ENCODE peak calls at places on chromosome 14, in four cellular contexts. One of them, this sample, is unnamed.

GRCh38 chr14:100267990-100268389 is 29.0 kb downstream of the YY1 start:
- DNase-seq in CD8-positive, alpha-beta T cell: no peak
- DNase-seq in heart left ventricle: no peak
- DNase-seq in CD8-positive, alpha-beta memory T cell: no peak
- DNase-seq in this sample: no peak

GRCh38 chr14:25463475-25463874 is 413.5 kb upstream of the STXBP6 start:
- DNase-seq in CD8-positive, alpha-beta T cell: no peak
- DNase-seq in heart left ventricle: no peak
- DNase-seq in CD8-positive, alpha-beta memory T cell: no peak
- DNase-seq in this sample: no peak

GRCh38 chr14:96627811-96628775 is 125.9 kb downstream of the PAPOLA start:
- DNase-seq in CD8-positive, alpha-beta T cell: no peak
- DNase-seq in heart left ventricle: no peak
- DNase-seq in CD8-positive, alpha-beta memory T cell: peak; percentile 6
- DNase-seq in this sample: no peak

GRCh38 chr14:23409475-23409874 is 1.4 kb upstream of the MYH6 start:
- DNase-seq in CD8-positive, alpha-beta T cell: no peak
- DNase-seq in heart left ventricle: peak; percentile 67
- DNase-seq in CD8-positive, alpha-beta memory T cell: no peak
- DNase-seq in this sample: no peak

GRCh38 chr14:70045715-70046535 is 142.8 kb downstream of the SLC8A3 start:
- DNase-seq in CD8-positive, alpha-beta T cell: no peak
- DNase-seq in heart left ventricle: no peak
- DNase-seq in CD8-positive, alpha-beta memory T cell: no peak
- DNase-seq in this sample: peak; percentile 85

GRCh38 chr14:61034416-61035100 is 53.5 kb downstream of the SLC38A6 start:
- DNase-seq in CD8-positive, alpha-beta T cell: no peak
- DNase-seq in heart left ventricle: no peak
- DNase-seq in CD8-positive, alpha-beta memory T cell: no peak
- DNase-seq in this sample: peak; percentile 6

GRCh38 chr14:24861083-24861630 is 188.8 kb downstream of the STXBP6 start:
- DNase-seq in CD8-positive, alpha-beta T cell: no peak
- DNase-seq in heart left ventricle: no peak
- DNase-seq in CD8-positive, alpha-beta memory T cell: no peak
- DNase-seq in this sample: peak; percentile 68

GRCh38 chr14:51382506-51382905 is 142.5 kb downstream of the TMX1 start:
- DNase-seq in CD8-positive, alpha-beta T cell: no peak
- DNase-seq in heart left ventricle: no peak
- DNase-seq in CD8-positive, alpha-beta memory T cell: no peak
- DNase-seq in this sample: no peak

GRCh38 chr14:29894030-29894429 is 33.6 kb downstream of the PRKD1 start:
- DNase-seq in CD8-positive, alpha-beta T cell: no peak
- DNase-seq in heart left ventricle: no peak
- DNase-seq in CD8-positive, alpha-beta memory T cell: no peak
- DNase-seq in this sample: no peak

GRCh38 chr14:94394594-94395305 is 6.3 kb upstream of the SERPINA1 start:
- DNase-seq in CD8-positive, alpha-beta T cell: no peak
- DNase-seq in heart left ventricle: no peak
- DNase-seq in CD8-positive, alpha-beta memory T cell: no peak
- DNase-seq in this sample: no peak

GRCh38 chr14:65239897-65240296 is 137.6 kb upstream of the MAX start:
- DNase-seq in CD8-positive, alpha-beta T cell: no peak
- DNase-seq in heart left ventricle: no peak
- DNase-seq in CD8-positive, alpha-beta memory T cell: no peak
- DNase-seq in this sample: no peak

GRCh38 chr14:33938131-33938949 is 12.5 kb downstream of the EGLN3 start:
- DNase-seq in CD8-positive, alpha-beta T cell: no peak
- DNase-seq in heart left ventricle: peak; percentile 88
- DNase-seq in CD8-positive, alpha-beta memory T cell: no peak
- DNase-seq in this sample: peak; percentile 89

DNA sequence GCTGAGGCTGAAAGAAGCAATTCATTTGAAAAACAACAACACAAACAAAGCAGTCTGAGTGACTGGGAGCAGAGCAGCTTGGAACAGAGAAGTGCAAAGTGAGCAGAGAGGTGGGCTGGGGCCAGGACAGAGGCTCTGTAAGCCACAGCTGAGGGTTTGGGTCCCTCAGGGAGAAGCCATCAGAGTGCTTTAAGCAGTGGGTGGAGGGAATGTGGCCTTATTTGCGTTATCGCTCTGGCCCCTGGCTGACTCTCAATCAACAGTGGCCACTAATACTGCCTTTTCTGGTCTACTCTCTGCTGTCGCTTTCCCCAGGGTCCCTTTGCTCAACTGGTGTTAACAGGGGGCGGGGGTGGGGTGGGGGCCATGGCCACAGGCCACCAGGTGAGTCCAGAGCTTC is 44.2 kb downstream of the IRF2BPL start:
- DNase-seq in CD8-positive, alpha-beta T cell: no peak
- DNase-seq in heart left ventricle: no peak
- DNase-seq in CD8-positive, alpha-beta memory T cell: no peak
- DNase-seq in this sample: no peak
- H3K4me1 ChIP-seq in CD8-positive, alpha-beta T cell: no peaks in the 10 kb centered on the region
- H3K4me1 ChIP-seq in heart left ventricle: no peaks in the 10 kb centered on the region
- H3K4me1 ChIP-seq in CD8-positive, alpha-beta memory T cell: no peaks in the 10 kb centered on the region
- H3K4me1 ChIP-seq in this sample: no peaks in the 10 kb centered on the region

GRCh38 chr14:92549096-92549852 is 35.7 kb downstream of the RIN3 start:
- DNase-seq in CD8-positive, alpha-beta T cell: no peak
- DNase-seq in heart left ventricle: no peak
- DNase-seq in CD8-positive, alpha-beta memory T cell: no peak
- DNase-seq in this sample: no peak
- H3K4me1 ChIP-seq in CD8-positive, alpha-beta T cell: peaks cover 45% of the 10 kb centered on the region
- H3K4me1 ChIP-seq in heart left ventricle: peaks cover 40% of the 10 kb centered on the region
- H3K4me1 ChIP-seq in CD8-positive, alpha-beta memory T cell: peaks cover 17% of the 10 kb centered on the region
- H3K4me1 ChIP-seq in this sample: peaks cover 8% of the 10 kb centered on the region

GRCh38 chr14:91926131-91926890 is 21.2 kb downstream of the FBLN5 start:
- DNase-seq in CD8-positive, alpha-beta T cell: no peak
- DNase-seq in heart left ventricle: no peak
- DNase-seq in CD8-positive, alpha-beta memory T cell: no peak
- DNase-seq in this sample: no peak

GRCh38 chr14:91927800-91928199 is 19.7 kb downstream of the FBLN5 start:
- DNase-seq in CD8-positive, alpha-beta T cell: no peak
- DNase-seq in heart left ventricle: no peak
- DNase-seq in CD8-positive, alpha-beta memory T cell: no peak
- DNase-seq in this sample: no peak

GRCh38 chr14:91924871-91925726 is 22.4 kb downstream of the FBLN5 start:
- DNase-seq in CD8-positive, alpha-beta T cell: no peak
- DNase-seq in heart left ventricle: peak; percentile 68
- DNase-seq in CD8-positive, alpha-beta memory T cell: no peak
- DNase-seq in this sample: no peak

GRCh38 chr14:91925727-91926121 is 21.8 kb downstream of the FBLN5 start:
- DNase-seq in CD8-positive, alpha-beta T cell: no peak
- DNase-seq in heart left ventricle: no peak
- DNase-seq in CD8-positive, alpha-beta memory T cell: no peak
- DNase-seq in this sample: no peak

DNA sequence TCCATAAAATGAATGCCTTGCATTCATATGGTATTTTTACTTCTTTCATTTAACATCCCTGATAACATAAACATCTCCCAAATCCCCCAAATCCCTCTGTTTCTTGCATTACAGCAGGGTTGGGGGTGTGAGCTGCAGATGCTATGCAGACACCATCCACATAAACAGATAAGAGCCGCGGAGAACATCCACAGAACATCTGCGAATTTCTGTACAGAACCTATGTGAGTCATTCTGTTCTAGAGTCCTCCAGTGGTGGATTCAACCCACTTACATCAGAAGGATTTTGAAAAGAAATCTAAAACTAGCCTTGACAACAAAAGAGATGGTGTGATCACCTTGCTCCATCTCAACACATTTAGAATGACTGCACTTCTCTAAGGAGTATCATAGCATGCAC is 20.3 kb downstream of the FBLN5 start:
- DNase-seq in CD8-positive, alpha-beta T cell: no peak
- DNase-seq in heart left ventricle: no peak
- DNase-seq in CD8-positive, alpha-beta memory T cell: no peak
- DNase-seq in this sample: no peak
- H3K4me1 ChIP-seq in CD8-positive, alpha-beta T cell: no peaks in the 10 kb centered on the region
- H3K4me1 ChIP-seq in heart left ventricle: peaks cover 47% of the 10 kb centered on the region
- H3K4me1 ChIP-seq in CD8-positive, alpha-beta memory T cell: no peaks in the 10 kb centered on the region
- H3K4me1 ChIP-seq in this sample: no peaks in the 10 kb centered on the region

GRCh38 chr14:56120091-56120632 is 2.0 kb downstream of the PELI2 start:
- DNase-seq in CD8-positive, alpha-beta T cell: no peak
- DNase-seq in heart left ventricle: no peak
- DNase-seq in CD8-positive, alpha-beta memory T cell: no peak
- DNase-seq in this sample: peak; percentile 51
- H3K4me1 ChIP-seq in CD8-positive, alpha-beta T cell: peaks cover 34% of the 10 kb centered on the region
- H3K4me1 ChIP-seq in heart left ventricle: peaks cover 15% of the 10 kb centered on the region
- H3K4me1 ChIP-seq in CD8-positive, alpha-beta memory T cell: peaks cover 31% of the 10 kb centered on the region
- H3K4me1 ChIP-seq in this sample: peaks cover 71% of the 10 kb centered on the region

DNA sequence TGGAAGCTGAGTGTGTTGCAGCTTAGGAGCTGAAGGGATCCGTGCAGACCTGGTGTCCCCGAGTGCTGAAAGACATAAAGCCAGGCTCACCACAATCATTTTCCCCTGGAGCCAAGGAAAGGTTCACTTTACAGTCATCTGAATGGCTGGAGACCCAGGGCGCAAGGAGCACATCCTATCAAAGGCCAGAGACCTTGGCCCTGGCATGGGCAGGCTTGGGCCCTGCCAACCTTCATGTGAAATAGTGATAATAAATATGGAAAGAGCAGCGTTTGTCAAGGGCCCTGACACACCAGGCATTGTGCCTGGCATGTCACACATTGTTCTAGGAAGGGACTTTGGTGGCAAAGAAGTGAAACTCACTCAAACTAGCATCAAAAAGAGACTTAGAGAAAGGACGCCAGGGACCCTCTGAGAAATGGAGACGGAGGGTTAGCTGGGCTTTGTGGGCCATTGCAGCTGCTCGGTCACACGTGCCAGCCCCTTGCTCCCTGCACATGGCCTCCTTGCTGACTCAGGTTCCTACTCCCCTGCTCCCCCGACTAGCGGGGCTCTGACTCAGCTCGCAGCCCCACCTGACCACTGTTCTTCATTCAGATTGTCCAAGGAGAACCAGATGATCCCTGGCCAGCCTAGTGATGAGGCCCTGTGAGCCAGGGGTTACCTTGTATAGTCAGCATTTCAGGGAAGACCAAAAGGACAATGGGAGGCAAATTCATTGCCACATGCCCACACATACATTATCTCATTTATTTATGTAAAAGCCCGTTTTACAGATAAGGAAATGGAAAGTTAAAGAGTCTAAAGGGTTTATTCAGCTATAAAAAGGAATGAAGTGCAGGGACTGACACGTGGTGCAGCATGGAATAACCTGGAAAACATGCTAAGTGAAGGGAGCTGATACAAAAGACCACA is 103.6 kb downstream of the LGMN start:
- DNase-seq in CD8-positive, alpha-beta T cell: no peak
- DNase-seq in heart left ventricle: no peak
- DNase-seq in CD8-positive, alpha-beta memory T cell: no peak
- DNase-seq in this sample: no peak
- H3K4me1 ChIP-seq in CD8-positive, alpha-beta T cell: peaks cover 46% of the 10 kb centered on the region
- H3K4me1 ChIP-seq in heart left ventricle: peaks cover 19% of the 10 kb centered on the region
- H3K4me1 ChIP-seq in CD8-positive, alpha-beta memory T cell: peaks cover 49% of the 10 kb centered on the region
- H3K4me1 ChIP-seq in this sample: no peaks in the 10 kb centered on the region